ENCODE peak calls at places on chromosomes 12 and 14, in eight cellular contexts. One of them, this sample, is unnamed.

GRCh38 chr14:34981743-34982420 is 910 bp upstream of the SRP54 start:
- DNase-seq in lower lobe of right lung: no peak
- DNase-seq in osteocyte: no peak
- DNase-seq in nephron progenitor cell: peak; percentile 40
- DNase-seq in CD8-positive, alpha-beta T cell: peak; percentile 2
- DNase-seq in WTC11: peak; percentile 21
- DNase-seq in mucosa of descending colon: no peak
- DNase-seq in progenitor cell of endocrine pancreas: no peak
- DNase-seq in this sample: peak; percentile 69

GRCh38 chr14:56268653-56269052 is 150.4 kb downstream of the PELI2 start:
- DNase-seq in osteocyte: no peak
- DNase-seq in nephron progenitor cell: no peak
- DNase-seq in WTC11: no peak
- DNase-seq in CD8-positive, alpha-beta T cell: no peak
- DNase-seq in mucosa of descending colon: no peak
- DNase-seq in progenitor cell of endocrine pancreas: no peak
- DNase-seq in lower lobe of right lung: no peak
- DNase-seq in this sample: no peak

GRCh38 chr14:35335388-35336092 is 43.4 kb downstream of the PSMA6 start:
- DNase-seq in osteocyte: no peak
- DNase-seq in mucosa of descending colon: peak; percentile 94
- DNase-seq in nephron progenitor cell: no peak
- DNase-seq in WTC11: no peak
- DNase-seq in progenitor cell of endocrine pancreas: no peak
- DNase-seq in CD8-positive, alpha-beta T cell: no peak
- DNase-seq in lower lobe of right lung: no peak
- DNase-seq in this sample: no peak

GRCh38 chr14:96098999-96099335 is 59.8 kb downstream of the C14orf132 start:
- DNase-seq in osteocyte: no peak
- DNase-seq in CD8-positive, alpha-beta T cell: no peak
- DNase-seq in progenitor cell of endocrine pancreas: no peak
- DNase-seq in lower lobe of right lung: no peak
- DNase-seq in WTC11: no peak
- DNase-seq in nephron progenitor cell: no peak
- DNase-seq in mucosa of descending colon: no peak
- DNase-seq in this sample: no peak

GRCh38 chr12:109783135-109783964 is 49.8 kb downstream of the TRPV4 start:
- DNase-seq in nephron progenitor cell: no peak
- DNase-seq in osteocyte: no peak
- DNase-seq in WTC11: no peak
- DNase-seq in progenitor cell of endocrine pancreas: no peak
- DNase-seq in CD8-positive, alpha-beta T cell: no peak
- DNase-seq in mucosa of descending colon: no peak
- DNase-seq in lower lobe of right lung: no peak
- DNase-seq in this sample: no peak

GRCh38 chr14:105256292-105256960 is 8.1 kb downstream of the BTBD6 start:
- DNase-seq in osteocyte: no peak
- DNase-seq in lower lobe of right lung: no peak
- DNase-seq in progenitor cell of endocrine pancreas: no peak
- DNase-seq in CD8-positive, alpha-beta T cell: no peak
- DNase-seq in WTC11: no peak
- DNase-seq in nephron progenitor cell: no peak
- DNase-seq in mucosa of descending colon: no peak
- DNase-seq in this sample: no peak

GRCh38 chr14:82447586-82447985 is 913.9 kb upstream of the SEL1L start:
- DNase-seq in CD8-positive, alpha-beta T cell: no peak
- DNase-seq in nephron progenitor cell: peak; percentile 3
- DNase-seq in WTC11: no peak
- DNase-seq in progenitor cell of endocrine pancreas: no peak
- DNase-seq in osteocyte: no peak
- DNase-seq in lower lobe of right lung: no peak
- DNase-seq in mucosa of descending colon: no peak
- DNase-seq in this sample: no peak

GRCh38 chr12:92735131-92735721 is 32.4 kb downstream of the PLEKHG7 start:
- DNase-seq in nephron progenitor cell: no peak
- DNase-seq in progenitor cell of endocrine pancreas: no peak
- DNase-seq in osteocyte: peak; percentile 19
- DNase-seq in lower lobe of right lung: no peak
- DNase-seq in CD8-positive, alpha-beta T cell: no peak
- DNase-seq in WTC11: no peak
- DNase-seq in mucosa of descending colon: no peak
- DNase-seq in this sample: peak; percentile 65

GRCh38 chr14:103662591-103662990 is 33.6 kb downstream of the KLC1 start:
- DNase-seq in progenitor cell of endocrine pancreas: no peak
- DNase-seq in nephron progenitor cell: no peak
- DNase-seq in CD8-positive, alpha-beta T cell: no peak
- DNase-seq in mucosa of descending colon: no peak
- DNase-seq in osteocyte: no peak
- DNase-seq in lower lobe of right lung: no peak
- DNase-seq in WTC11: no peak
- DNase-seq in this sample: no peak

DNA sequence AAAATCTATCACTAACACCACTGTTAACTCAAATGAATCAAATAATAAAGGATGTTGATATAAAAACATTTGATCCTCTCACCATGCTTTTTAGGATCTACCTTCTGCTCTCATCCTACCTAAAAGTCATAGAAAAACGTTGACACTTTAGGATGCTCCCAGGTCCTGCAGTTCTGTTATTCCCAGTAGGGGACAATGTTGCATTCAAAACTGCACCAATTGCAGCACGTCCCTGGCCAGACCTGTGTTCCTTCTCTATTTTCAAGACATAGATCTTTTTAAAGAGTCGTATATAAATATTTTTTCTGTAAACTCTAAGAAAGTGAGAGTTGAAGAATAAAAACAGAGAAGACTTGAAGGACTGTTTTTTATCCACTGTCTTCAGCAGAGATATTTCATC is 8.8 kb downstream of the AICDA start:
- DNase-seq in osteocyte: no peak
- DNase-seq in nephron progenitor cell: no peak
- DNase-seq in WTC11: no peak
- DNase-seq in lower lobe of right lung: no peak
- DNase-seq in mucosa of descending colon: no peak
- DNase-seq in CD8-positive, alpha-beta T cell: no peak
- DNase-seq in progenitor cell of endocrine pancreas: no peak
- DNase-seq in this sample: peak; percentile 30
- TF ChIP-seq CTCF in osteocyte: no peak
- TF ChIP-seq CTCF in nephron progenitor cell: peak; percentile 31
- TF ChIP-seq CTCF in WTC11: no peak
- TF ChIP-seq CTCF in lower lobe of right lung: no peak
- TF ChIP-seq CTCF in mucosa of descending colon: no peak
- TF ChIP-seq CTCF in CD8-positive, alpha-beta T cell: no peak
- TF ChIP-seq CTCF in progenitor cell of endocrine pancreas: peak; percentile 46
- TF ChIP-seq CTCF in this sample: peak; percentile 8

DNA sequence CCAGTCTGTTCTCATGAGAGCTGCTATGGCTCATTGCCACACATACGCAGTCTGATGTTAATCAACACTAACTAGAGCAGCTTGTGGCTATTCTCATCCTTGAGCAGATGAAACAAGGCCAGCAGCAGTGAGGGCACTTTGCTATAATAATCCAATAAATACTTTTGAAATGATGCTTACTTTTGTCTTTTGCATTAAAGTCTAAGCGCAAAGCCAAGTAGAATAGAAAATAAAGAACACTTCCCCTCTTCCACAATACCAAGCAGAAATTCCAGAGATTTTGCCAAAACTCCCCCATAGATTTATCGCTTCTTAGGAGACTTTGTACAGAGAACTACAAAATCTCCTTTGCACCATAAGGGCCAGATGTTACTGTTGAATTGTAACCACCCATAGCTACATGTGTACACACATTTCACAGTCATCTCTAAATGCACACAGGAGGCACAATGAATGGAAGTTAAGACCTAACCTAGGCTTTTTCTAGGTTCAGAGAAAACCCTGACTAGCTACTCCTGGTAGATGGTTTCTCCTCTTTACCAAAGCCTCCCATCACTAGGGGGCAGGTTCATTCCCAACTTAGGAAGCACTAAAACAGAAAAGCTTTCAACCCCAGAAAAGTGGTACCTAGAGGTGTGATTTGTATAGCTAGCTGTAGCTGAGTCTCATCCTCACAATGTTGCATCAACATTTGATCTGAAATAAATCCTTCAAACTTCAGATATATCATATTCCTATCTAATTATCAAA is 119.3 kb downstream of the HMGA2 start:
- DNase-seq in mucosa of descending colon: no peak
- DNase-seq in nephron progenitor cell: no peak
- DNase-seq in CD8-positive, alpha-beta T cell: no peak
- DNase-seq in osteocyte: no peak
- DNase-seq in WTC11: no peak
- DNase-seq in progenitor cell of endocrine pancreas: no peak
- DNase-seq in lower lobe of right lung: no peak
- DNase-seq in this sample: no peak
- TF ChIP-seq CTCF in mucosa of descending colon: no peak
- TF ChIP-seq CTCF in nephron progenitor cell: no peak
- TF ChIP-seq CTCF in CD8-positive, alpha-beta T cell: no peak
- TF ChIP-seq CTCF in osteocyte: no peak
- TF ChIP-seq CTCF in WTC11: no peak
- TF ChIP-seq CTCF in progenitor cell of endocrine pancreas: no peak
- TF ChIP-seq CTCF in lower lobe of right lung: no peak
- TF ChIP-seq CTCF in this sample: no peak

DNA sequence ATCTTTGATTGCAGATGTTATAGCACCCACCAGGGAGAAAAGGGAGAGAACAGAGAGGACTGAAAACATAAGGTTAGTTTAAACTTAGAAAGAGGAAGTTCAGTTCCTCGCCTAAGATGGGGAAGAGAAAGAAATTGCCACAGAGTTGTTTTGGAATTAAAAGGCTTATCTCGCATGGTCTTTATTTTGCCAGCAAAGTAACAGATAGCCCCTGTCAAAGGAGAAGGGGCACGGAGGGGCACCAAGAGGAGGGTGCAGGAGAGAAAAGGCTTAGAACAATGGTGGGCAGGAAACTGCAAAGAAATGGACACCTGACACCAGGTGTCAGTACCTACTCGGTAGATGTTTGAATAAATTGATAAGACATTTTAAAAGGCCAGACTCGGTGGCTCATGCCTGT is 17.8 kb upstream of the OXA1L start:
- DNase-seq in mucosa of descending colon: no peak
- DNase-seq in WTC11: no peak
- DNase-seq in CD8-positive, alpha-beta T cell: no peak
- DNase-seq in progenitor cell of endocrine pancreas: no peak
- DNase-seq in nephron progenitor cell: no peak
- DNase-seq in lower lobe of right lung: no peak
- DNase-seq in osteocyte: no peak
- DNase-seq in this sample: peak; percentile 66
- TF ChIP-seq CTCF in mucosa of descending colon: no peak
- TF ChIP-seq CTCF in WTC11: no peak
- TF ChIP-seq CTCF in CD8-positive, alpha-beta T cell: no peak
- TF ChIP-seq CTCF in progenitor cell of endocrine pancreas: no peak
- TF ChIP-seq CTCF in nephron progenitor cell: no peak
- TF ChIP-seq CTCF in lower lobe of right lung: no peak
- TF ChIP-seq CTCF in osteocyte: no peak
- TF ChIP-seq CTCF in this sample: no peak

DNA sequence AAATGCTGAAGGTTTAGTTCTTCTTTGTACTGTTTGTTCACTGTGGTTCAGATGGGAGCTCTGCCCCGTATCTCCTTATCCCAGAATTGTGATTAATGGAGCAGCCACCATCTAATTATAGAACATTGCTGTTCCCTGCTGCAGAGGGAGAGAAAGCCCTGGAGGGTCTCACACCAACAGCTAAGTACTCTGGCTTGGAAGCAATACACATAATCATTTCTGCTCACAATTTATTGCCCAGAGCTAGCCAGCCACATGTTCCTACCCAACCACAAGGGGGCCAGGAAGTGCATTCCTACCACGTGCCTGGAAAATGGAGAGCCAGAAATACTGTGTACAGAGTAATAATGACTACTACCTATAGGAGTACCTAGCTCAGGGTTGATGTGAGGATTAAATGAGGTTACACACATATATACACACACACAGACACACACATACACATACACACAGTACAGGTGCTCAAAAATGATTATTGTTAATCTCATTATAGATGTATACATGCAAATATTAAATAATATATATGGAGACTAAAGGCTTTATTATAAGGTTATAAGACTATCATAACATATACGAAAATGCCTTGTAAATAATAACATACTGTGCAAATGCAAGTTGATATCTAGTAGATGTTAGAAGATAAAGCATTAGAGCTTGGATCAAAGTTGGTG is 22.3 kb downstream of the MSRB3 start:
- DNase-seq in lower lobe of right lung: no peak
- DNase-seq in progenitor cell of endocrine pancreas: no peak
- DNase-seq in osteocyte: no peak
- DNase-seq in nephron progenitor cell: peak; percentile 12
- DNase-seq in CD8-positive, alpha-beta T cell: no peak
- DNase-seq in WTC11: peak; percentile 37
- DNase-seq in mucosa of descending colon: no peak
- DNase-seq in this sample: peak; percentile 26
- TF ChIP-seq CTCF in lower lobe of right lung: peak; percentile 23
- TF ChIP-seq CTCF in progenitor cell of endocrine pancreas: peak; percentile 57
- TF ChIP-seq CTCF in osteocyte: peak; percentile 29
- TF ChIP-seq CTCF in nephron progenitor cell: peak; percentile 40
- TF ChIP-seq CTCF in CD8-positive, alpha-beta T cell: no peak
- TF ChIP-seq CTCF in WTC11: no peak
- TF ChIP-seq CTCF in mucosa of descending colon: no peak
- TF ChIP-seq CTCF in this sample: peak; percentile 28